ENCODE peak calls at places on chromosomes 16 and 17, in eight cellular contexts. Y, D, O, I, C, S, E and G are unnamed samples. For H3K4me1, the result is how much of the 10 kb centered on the place peaks cover.

GRCh38 chr17:1019451-1019850 is 22.5 kb downstream of the TIMM22 start:
- DNase-seq in Y (no peak), D (no peak), O (no peak), I (no peak), C (no peak), S (no peak), E (no peak), G (no peak)

GRCh38 chr17:76398523-76399174 is 14.2 kb downstream of the SPHK1 start:
- DNase-seq in Y (no peak), D (no peak), O (peak), I (no peak), C (no peak), S (no peak), E (no peak), G (no peak)

GRCh38 chr16:24689128-24689527 is 40.3 kb upstream of the TNRC6A start:
- DNase-seq in Y (no peak), D (peak), O (no peak), I (no peak), C (peak), S (no peak), E (peak), G (peak)

GRCh38 chr16:19860146-19861030 is 24.3 kb downstream of the GPRC5B start:
- DNase-seq in Y (no peak), D (peak), O (no peak), I (no peak), C (peak), S (no peak), E (no peak), G (no peak)

GRCh38 chr16:85767569-85767968 is 16.7 kb upstream of the C16orf74 start:
- DNase-seq in Y (no peak), D (peak), O (peak), I (no peak), C (peak), S (no peak), E (peak), G (no peak)

GRCh38 chr17:65627892-65628622 is 66.6 kb upstream of the AXIN2 start:
- DNase-seq in Y (peak), D (peak), O (peak), I (peak), C (peak), S (no peak), E (no peak), G (no peak)

GRCh38 chr16:11128211-11129123 is 127.5 kb downstream of the SOCS1 start:
- DNase-seq in Y (peak), D (peak), O (no peak), I (no peak), C (peak), S (no peak), E (peak), G (no peak)

GRCh38 chr16:8848231-8848938 is 20.4 kb downstream of the CARHSP1 start:
- DNase-seq in Y (no peak), D (no peak), O (no peak), I (peak), C (no peak), S (no peak), E (no peak), G (no peak)

GRCh38 chr17:77618173-77618572 is 340.3 kb upstream of the TNRC6C start:
- DNase-seq in Y (no peak), D (no peak), O (no peak), I (no peak), C (no peak), S (no peak), E (no peak), G (no peak)

GRCh38 chr16:89257757-89258465 is 40.4 kb downstream of the ZNF778 start:
- DNase-seq in Y (no peak), D (no peak), O (no peak), I (no peak), C (no peak), S (no peak), E (no peak), G (no peak)

GRCh38 chr17:67392111-67392510 is 15.0 kb downstream of the PITPNC1 start:
- DNase-seq in Y (no peak), D (no peak), O (no peak), I (no peak), C (no peak), S (no peak), E (no peak), G (no peak)

GRCh38 chr16:10387378-10387681 is 1.5 kb downstream of the ATF7IP2 start:
- DNase-seq in Y (no peak), D (no peak), O (no peak), I (no peak), C (no peak), S (no peak), E (no peak), G (no peak)

GRCh38 chr17:83053779-83054451 is 25.5 kb upstream of the METRNL start:
- DNase-seq in Y (peak), D (no peak), O (no peak), I (peak), C (no peak), S (peak), E (no peak), G (no peak)

GRCh38 chr16:10121496-10121895 is 60.7 kb downstream of the GRIN2A start:
- DNase-seq in Y (no peak), D (peak), O (no peak), I (no peak), C (peak), S (no peak), E (no peak), G (no peak)

GRCh38 chr16:21560462-21560861 is 38.9 kb upstream of the METTL9 start:
- DNase-seq in Y (no peak), D (no peak), O (no peak), I (no peak), C (no peak), S (no peak), E (no peak), G (no peak)

GRCh38 chr17:38559025-38559879 is 46.5 kb downstream of the SRCIN1 start:
- DNase-seq in Y (peak), D (peak), O (peak), I (peak), C (peak), S (peak), E (peak), G (peak)

GRCh38 chr16:67719778-67720144 is 645 bp upstream of the GFOD2 start:
- DNase-seq in Y (peak), D (peak), O (peak), I (no peak), C (peak), S (no peak), E (peak), G (peak)

GRCh38 chr17:82444941-82445521 is 5.5 kb downstream of the CYBC1 start:
- DNase-seq in Y (no peak), D (no peak), O (no peak), I (no peak), C (no peak), S (no peak), E (no peak), G (peak)

GRCh38 chr17:79835470-79835899 is 3.8 kb downstream of the CBX4 start:
- DNase-seq in Y (no peak), D (no peak), O (no peak), I (no peak), C (peak), S (no peak), E (no peak), G (peak)

GRCh38 chr17:79836952-79837887 is 2.0 kb downstream of the CBX4 start:
- DNase-seq in Y (no peak), D (peak), O (peak), I (peak), C (peak), S (peak), E (peak), G (peak)

GRCh38 chr17:79834575-79835469 is 4.4 kb downstream of the CBX4 start:
- DNase-seq in Y (no peak), D (no peak), O (no peak), I (no peak), C (peak), S (no peak), E (peak), G (peak)

GRCh38 chr17:79837888-79838540 is 1.2 kb downstream of the CBX4 start:
- DNase-seq in Y (no peak), D (no peak), O (no peak), I (no peak), C (no peak), S (no peak), E (no peak), G (no peak)

GRCh38 chr17:79835953-79836951 is 3.0 kb downstream of the CBX4 start:
- DNase-seq in Y (no peak), D (peak), O (no peak), I (peak), C (peak), S (peak), E (peak), G (peak)
- H3K4me1 ChIP-seq in Y (under half), D (under half), O (under half), I (half or more), C (half or more), S (under half), E (half or more), G (half or more)

GRCh38 chr17:57372156-57372555 is 115.8 kb downstream of the MSI2 start:
- DNase-seq in Y (no peak), D (peak), O (no peak), I (no peak), C (no peak), S (no peak), E (no peak), G (no peak)

GRCh38 chr17:57369509-57369945 is 113.2 kb downstream of the MSI2 start:
- DNase-seq in Y (no peak), D (peak), O (no peak), I (no peak), C (no peak), S (no peak), E (no peak), G (no peak)

GRCh38 chr17:57370583-57370982 is 114.3 kb downstream of the MSI2 start:
- DNase-seq in Y (no peak), D (no peak), O (no peak), I (no peak), C (no peak), S (no peak), E (no peak), G (no peak)

GRCh38 chr17:57368637-57369336 is 112.5 kb downstream of the MSI2 start:
- DNase-seq in Y (no peak), D (no peak), O (no peak), I (no peak), C (no peak), S (no peak), E (no peak), G (no peak)

DNA sequence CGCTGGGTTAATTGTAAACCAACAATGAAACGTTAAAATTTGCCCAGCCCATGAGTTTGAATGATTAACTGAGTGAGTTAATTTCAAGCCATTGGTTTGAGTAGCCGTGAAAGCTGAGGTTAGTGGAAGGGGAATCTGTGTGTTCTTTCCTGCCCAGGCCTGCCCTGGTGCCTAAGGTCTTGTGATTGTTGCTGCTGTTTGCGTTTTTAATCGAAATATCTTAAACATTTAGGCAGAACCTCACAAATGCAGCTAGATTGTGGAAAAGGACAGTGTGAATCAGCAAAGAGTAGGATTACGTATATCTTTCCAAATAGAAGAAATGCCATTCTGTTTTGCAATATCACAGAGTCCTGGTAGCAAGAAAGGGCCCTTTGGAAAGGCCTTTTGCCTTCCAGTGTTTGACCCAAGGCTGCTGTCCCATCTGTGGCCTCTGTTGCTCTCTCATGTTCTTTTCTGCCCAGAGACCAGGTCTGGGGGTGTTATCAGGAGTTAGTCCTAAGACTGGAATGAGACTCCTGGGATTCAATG is 113.8 kb downstream of the MSI2 start:
- DNase-seq in Y (no peak), D (peak), O (no peak), I (no peak), C (peak), S (no peak), E (no peak), G (no peak)
- H3K27ac ChIP-seq in Y (no peak), D (peak), O (peak), I (no peak), C (peak), S (peak), E (no peak), G (peak)

GRCh38 chr17:64242633-64243032 is 20.4 kb downstream of the TEX2 start:
- DNase-seq in Y (no peak), D (no peak), O (no peak), I (no peak), C (no peak), S (no peak), E (no peak), G (no peak)

GRCh38 chr17:64243340-64243739 is 19.7 kb downstream of the TEX2 start:
- DNase-seq in Y (no peak), D (no peak), O (no peak), I (no peak), C (no peak), S (no peak), E (no peak), G (no peak)

GRCh38 chr17:64236827-64237403 is 26.1 kb downstream of the TEX2 start:
- DNase-seq in Y (no peak), D (no peak), O (no peak), I (no peak), C (no peak), S (no peak), E (peak), G (no peak)

GRCh38 chr17:64240741-64241347 is 22.2 kb downstream of the TEX2 start:
- DNase-seq in Y (peak), D (peak), O (no peak), I (no peak), C (peak), S (peak), E (no peak), G (no peak)

DNA sequence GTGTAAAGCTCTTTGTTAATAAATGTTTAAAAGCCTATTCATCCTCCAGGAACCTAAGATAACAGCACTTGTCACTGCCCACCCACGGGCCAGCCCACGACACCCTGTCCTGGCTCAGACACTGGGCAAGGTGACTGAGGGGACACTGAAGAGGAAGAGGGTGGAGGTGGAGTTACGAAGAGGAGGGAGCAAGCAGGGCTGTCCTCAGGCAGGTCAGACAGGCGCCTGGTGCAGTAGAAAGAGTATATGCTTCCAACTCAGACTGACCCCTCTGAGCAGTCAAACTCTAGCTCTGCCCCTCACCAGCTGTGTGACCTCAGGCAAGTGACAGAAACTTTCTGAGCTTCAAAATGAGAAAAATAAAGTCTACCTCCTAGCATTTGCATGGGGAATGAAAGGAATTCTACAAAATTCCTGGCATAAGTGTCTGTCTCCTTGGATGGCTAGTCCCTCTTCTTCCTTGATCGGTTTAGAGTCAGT is 22.8 kb downstream of the TEX2 start:
- DNase-seq in Y (no peak), D (peak), O (no peak), I (no peak), C (peak), S (no peak), E (no peak), G (peak)
- TF ChIP-seq CTCF in Y (no peak), D (no peak), O (no peak), I (no peak), C (peak), S (no peak), E (no peak), G (peak)

DNA sequence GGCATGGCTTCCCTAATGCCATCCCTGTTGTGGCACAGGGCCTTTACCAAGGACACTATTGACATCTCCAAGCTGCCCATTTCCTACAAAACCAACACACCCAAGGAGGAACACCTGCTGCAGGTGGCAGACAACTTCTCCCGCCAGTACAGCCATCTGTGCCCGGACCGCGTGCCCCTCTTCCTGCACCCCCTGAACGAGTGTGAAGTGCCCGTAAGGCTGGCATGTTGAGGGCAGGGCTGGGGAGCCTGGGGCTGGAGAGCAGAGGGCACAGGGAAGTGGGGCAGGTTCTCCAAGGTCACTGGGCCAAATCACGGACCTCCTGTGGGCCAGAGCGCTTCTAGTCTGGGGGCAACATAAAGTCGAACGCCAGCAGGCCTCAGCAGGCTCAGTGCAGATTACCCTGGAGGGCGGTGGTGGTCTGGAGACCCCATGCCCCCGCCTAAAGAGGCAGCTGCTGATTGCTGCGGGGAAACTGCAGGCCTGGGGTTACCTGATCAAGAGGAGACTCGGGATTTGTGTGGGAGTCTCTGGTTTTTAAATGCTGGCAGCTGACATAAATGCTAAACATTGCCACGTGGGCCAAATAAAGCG is 4.3 kb downstream of the DRC7 start:
- DNase-seq in Y (no peak), D (no peak), O (no peak), I (no peak), C (no peak), S (no peak), E (no peak), G (no peak)
- H3K4me1 ChIP-seq in Y (under half), D (under half), O (under half), I (under half), C (under half), S (under half), E (under half), G (under half)

GRCh38 chr17:45411348-45412105 is 21.1 kb downstream of the ARHGAP27 start:
- DNase-seq in Y (no peak), D (no peak), O (no peak), I (peak), C (peak), S (no peak), E (no peak), G (no peak)

GRCh38 chr17:45408611-45409421 is 23.9 kb downstream of the ARHGAP27 start:
- DNase-seq in Y (no peak), D (no peak), O (no peak), I (peak), C (no peak), S (no peak), E (no peak), G (no peak)

GRCh38 chr17:45406107-45406506 is 26.6 kb downstream of the ARHGAP27 start:
- DNase-seq in Y (no peak), D (no peak), O (no peak), I (no peak), C (no peak), S (no peak), E (no peak), G (no peak)

GRCh38 chr17:45410144-45411091 is 22.3 kb downstream of the ARHGAP27 start:
- DNase-seq in Y (no peak), D (no peak), O (no peak), I (peak), C (no peak), S (no peak), E (no peak), G (no peak)

GRCh38 chr17:45409659-45410076 is 23.0 kb downstream of the ARHGAP27 start:
- DNase-seq in Y (no peak), D (no peak), O (no peak), I (peak), C (no peak), S (no peak), E (no peak), G (no peak)
- H3K27ac ChIP-seq in Y (no peak), D (no peak), O (no peak), I (peak), C (peak), S (peak), E (no peak), G (no peak)

GRCh38 chr16:459761-460160 is 34.3 kb downstream of the RAB11FIP3 start:
- DNase-seq in Y (no peak), D (no peak), O (no peak), I (no peak), C (no peak), S (no peak), E (no peak), G (no peak)

GRCh38 chr16:455453-455852 is 30.0 kb downstream of the RAB11FIP3 start:
- DNase-seq in Y (no peak), D (no peak), O (no peak), I (no peak), C (no peak), S (no peak), E (no peak), G (no peak)

GRCh38 chr16:460787-461186 is 35.3 kb downstream of the RAB11FIP3 start:
- DNase-seq in Y (no peak), D (no peak), O (no peak), I (no peak), C (no peak), S (no peak), E (no peak), G (no peak)

GRCh38 chr16:456891-457483 is 31.5 kb downstream of the RAB11FIP3 start:
- DNase-seq in Y (no peak), D (peak), O (peak), I (no peak), C (peak), S (no peak), E (no peak), G (peak)

DNA sequence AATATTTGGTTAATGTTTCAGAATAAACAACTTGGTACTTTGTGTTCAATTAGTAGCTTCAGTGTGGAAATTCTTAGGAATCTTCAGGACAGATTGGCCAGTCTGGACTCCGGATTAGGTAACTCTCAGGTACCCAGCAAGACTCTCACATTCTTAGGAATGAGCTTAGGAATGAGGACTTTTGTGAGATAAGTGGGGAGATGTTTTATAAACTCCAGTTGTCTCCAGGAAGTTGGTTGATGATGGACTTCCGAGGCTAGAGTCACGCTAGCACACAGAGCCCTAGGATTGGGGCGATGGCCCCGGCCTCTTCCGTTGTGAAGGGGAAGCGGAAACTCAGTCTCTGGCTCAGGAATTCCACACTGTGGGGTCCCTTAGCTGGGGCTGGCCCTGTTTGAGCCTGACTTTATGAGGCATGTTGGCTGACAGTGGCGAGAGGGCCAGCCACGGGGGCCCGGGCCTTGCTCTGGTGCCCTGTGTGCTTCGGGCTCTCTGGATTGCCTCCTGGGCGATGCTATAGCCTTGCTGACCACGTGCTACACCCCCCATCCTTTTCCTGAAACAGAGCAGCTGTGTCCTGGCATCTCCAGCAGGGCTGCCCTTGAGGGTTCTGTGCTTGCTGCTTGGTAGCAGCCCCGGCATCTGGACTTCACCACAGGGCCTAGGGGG is 32.4 kb downstream of the RAB11FIP3 start:
- DNase-seq in Y (no peak), D (no peak), O (no peak), I (no peak), C (peak), S (peak), E (no peak), G (peak)
- TF ChIP-seq CTCF in Y (no peak), D (no peak), O (no peak), I (no peak), C (no peak), S (no peak), E (no peak), G (no peak)

GRCh38 chr17:39791296-39791992 is 53.7 kb downstream of the GRB7 start:
- DNase-seq in Y (no peak), D (no peak), O (no peak), I (no peak), C (no peak), S (no peak), E (no peak), G (no peak)
- H3K4me1 ChIP-seq in Y (under half), D (under half), O (under half), I (under half), C (under half), S (under half), E (under half), G (under half)